ENCODE peak calls at places on chromosomes 4 and X, in nine cellular contexts. T is body of pancreas, D is A549, H is right lobe of liver, I is esophagus squamous epithelium, U is H54, O is uterus, Q is IMR-90, Y is lower leg skin. X is an unnamed sample.
A peak's percentile ranks its signal among the peaks of the same experiment; 100 is the strongest.

GRCh38 chrX:132022863-132023116 is 312 bp upstream of the STK26 start:
- DNase-seq in T (no peak), D (no peak), H (no peak), I (no peak), U (no peak), O (no peak), Q (no peak), Y (no peak), X (peak; percentile 28)

GRCh38 chr4:22695011-22695410 is 2.3 kb downstream of the GBA3 start:
- DNase-seq in T (no peak), D (no peak), H (no peak), I (no peak), U (no peak), O (no peak), Q (no peak), Y (no peak), X (no peak)

GRCh38 chrX:17527932-17528331 is 152.9 kb downstream of the NHS start:
- DNase-seq in T (peak; percentile 10), D (no peak), H (no peak), I (no peak), U (no peak), O (no peak), Q (no peak), Y (no peak), X (no peak)

GRCh38 chr4:88672987-88673386 is 24.6 kb downstream of the NAP1L5 start:
- DNase-seq in T (peak; percentile 41), D (peak; percentile 30), H (no peak), I (no peak), U (no peak), O (no peak), Q (peak; percentile 48), Y (no peak), X (no peak)

GRCh38 chr4:15695240-15695699 is 7.6 kb upstream of the BST1 start:
- DNase-seq in T (no peak), D (peak; percentile 82), H (no peak), I (no peak), U (peak; percentile 45), O (no peak), Q (peak; percentile 99), Y (no peak), X (no peak)

GRCh38 chrX:67544281-67544680 is 460 bp downstream of the AR start:
- DNase-seq in T (no peak), D (peak; percentile 18), H (no peak), I (no peak), U (peak; percentile 19), O (peak; percentile 30), Q (no peak), Y (no peak), X (no peak)

GRCh38 chr4:87014284-87014782 is 79.5 kb downstream of the AFF1 start:
- DNase-seq in T (no peak), D (no peak), H (no peak), I (no peak), U (no peak), O (no peak), Q (peak; percentile 39), Y (no peak), X (no peak)

GRCh38 chrX:80648023-80648422 is 161.7 kb downstream of the BRWD3 start:
- DNase-seq in T (no peak), D (peak; percentile 22), H (no peak), I (no peak), U (no peak), O (no peak), Q (no peak), Y (no peak), X (no peak)

GRCh38 chr4:124177647-124178425 is 534.7 kb downstream of the ANKRD50 start:
- DNase-seq in T (no peak), D (peak; percentile 66), H (no peak), I (no peak), U (peak; percentile 3), O (no peak), Q (peak; percentile 91), Y (no peak), X (no peak)

GRCh38 chr4:95531141-95531540 is 17.6 kb downstream of the UNC5C start:
- DNase-seq in T (no peak), D (no peak), H (no peak), I (no peak), U (no peak), O (no peak), Q (no peak), Y (no peak), X (no peak)

GRCh38 chr4:143302526-143302925 is 34.1 kb upstream of the GAB1 start:
- DNase-seq in T (no peak), D (no peak), H (no peak), I (no peak), U (no peak), O (no peak), Q (peak; percentile 13), Y (no peak), X (no peak)

GRCh38 chrX:125681507-125681906 is 361.8 kb downstream of the TEX13C start:
- DNase-seq in T (no peak), D (no peak), H (no peak), I (no peak), U (no peak), O (no peak), Q (no peak), Y (no peak), X (no peak)

GRCh38 chr4:128979934-128980333 is 113.4 kb downstream of the SCLT1 start:
- DNase-seq in T (peak; percentile 44), D (peak; percentile 38), H (no peak), I (no peak), U (peak; percentile 1), O (no peak), Q (peak; percentile 86), Y (no peak), X (no peak)

GRCh38 chr4:176186721-176187395 is 8.5 kb downstream of the SPATA4 start:
- DNase-seq in T (no peak), D (no peak), H (no peak), I (no peak), U (no peak), O (no peak), Q (no peak), Y (no peak), X (no peak)

GRCh38 chr4:6694177-6694901 is 661 bp downstream of the S100P start:
- DNase-seq in T (no peak), D (no peak), H (no peak), I (no peak), U (no peak), O (no peak), Q (no peak), Y (no peak), X (no peak)

GRCh38 chr4:6693274-6694176 is at the start of gene S100P:
- DNase-seq in T (no peak), D (peak; percentile 67), H (no peak), I (no peak), U (no peak), O (no peak), Q (no peak), Y (no peak), X (no peak)

GRCh38 chr4:6692379-6692778 is 1.3 kb upstream of the S100P start:
- DNase-seq in T (no peak), D (no peak), H (no peak), I (no peak), U (no peak), O (no peak), Q (no peak), Y (no peak), X (no peak)

GRCh38 chr4:6695660-6696581 is 2.2 kb downstream of the S100P start:
- DNase-seq in T (peak; percentile 24), D (peak; percentile 90), H (peak; percentile 86), I (no peak), U (no peak), O (no peak), Q (peak; percentile 16), Y (no peak), X (no peak)

DNA sequence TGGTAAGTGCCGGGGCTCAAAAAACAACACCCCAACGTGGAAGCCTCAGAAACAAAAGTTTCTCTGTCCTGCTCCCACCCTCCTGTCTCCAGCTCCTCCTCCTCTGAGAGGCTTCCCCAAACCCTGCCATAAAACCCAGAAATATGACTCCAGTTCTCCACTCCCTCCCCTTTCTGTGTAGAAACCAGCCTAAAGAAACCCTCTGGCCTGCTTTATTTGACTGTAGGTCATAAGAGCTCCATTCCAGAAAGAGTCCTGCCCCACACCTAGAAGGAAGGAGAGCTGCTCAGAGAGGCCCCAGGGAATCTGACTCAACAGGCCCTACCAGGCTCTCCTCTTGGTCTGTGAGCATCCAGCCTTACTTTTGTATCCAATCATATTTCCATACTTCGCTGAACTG is 872 bp upstream of the S100P start:
- DNase-seq in T (no peak), D (no peak), H (no peak), I (no peak), U (no peak), O (no peak), Q (peak; percentile 42), Y (no peak), X (no peak)
- TF ChIP-seq POLR2A in T (no peak), D (no peak), H (no peak), I (no peak), U (no peak), O (no peak), Q (no peak), Y (no peak), X (no peak)

GRCh38 chr4:76374744-76375143 is 46.2 kb downstream of the CCDC158 start:
- DNase-seq in T (no peak), D (no peak), H (no peak), I (no peak), U (no peak), O (no peak), Q (no peak), Y (no peak), X (no peak)

GRCh38 chr4:76375703-76376102 is 45.2 kb downstream of the CCDC158 start:
- DNase-seq in T (no peak), D (no peak), H (no peak), I (no peak), U (no peak), O (no peak), Q (no peak), Y (no peak), X (no peak)

GRCh38 chr4:76377481-76377901 is 43.5 kb downstream of the CCDC158 start:
- DNase-seq in T (no peak), D (peak; percentile 19), H (no peak), I (no peak), U (no peak), O (no peak), Q (no peak), Y (no peak), X (no peak)

GRCh38 chr4:76376534-76376933 is 44.4 kb downstream of the CCDC158 start:
- DNase-seq in T (no peak), D (peak; percentile 4), H (no peak), I (no peak), U (no peak), O (no peak), Q (no peak), Y (no peak), X (no peak)

GRCh38 chr4:76373919-76374552 is 46.9 kb downstream of the CCDC158 start:
- DNase-seq in T (no peak), D (peak; percentile 3), H (no peak), I (no peak), U (no peak), O (no peak), Q (no peak), Y (no peak), X (no peak)
- TF ChIP-seq POLR2A in T (no peak), D (no peak), H (no peak), I (no peak), U (no peak), O (no peak), Q (no peak), Y (no peak), X (no peak)

GRCh38 chr4:38669233-38669632 is 5.2 kb downstream of the KLF3 start:
- DNase-seq in T (no peak), D (no peak), H (no peak), I (no peak), U (no peak), O (no peak), Q (no peak), Y (no peak), X (no peak)
- TF ChIP-seq POLR2A in T (no peak), D (no peak), H (no peak), I (no peak), U (no peak), O (no peak), Q (no peak), Y (no peak), X (no peak)

GRCh38 chr4:28730304-28730703 is 1869.7 kb downstream of the STIM2 start:
- DNase-seq in T (no peak), D (no peak), H (no peak), I (no peak), U (no peak), O (no peak), Q (no peak), Y (no peak), X (no peak)
- TF ChIP-seq POLR2A in T (no peak), D (no peak), H (no peak), I (no peak), U (no peak), O (no peak), Q (no peak), Y (no peak), X (no peak)

X was measured in heart left ventricle.